ENCODE peak calls at places on chromosomes 11 and 22, in eight cellular contexts. One of them, this sample, is unnamed.

GRCh38 chr11:62552465-62552782 is 5.8 kb upstream of the AHNAK start:
- DNase-seq in WTC11: no peak
- DNase-seq in HCT116: no peak
- DNase-seq in endothelial cell of umbilical vein: no peak
- DNase-seq in SK-N-SH: no peak
- DNase-seq in GM12878: no peak
- DNase-seq in NB4: no peak
- DNase-seq in H1: no peak
- DNase-seq in this sample: no peak

GRCh38 chr11:120065176-120065575 is 72.7 kb downstream of the TRIM29 start:
- DNase-seq in WTC11: no peak
- DNase-seq in HCT116: no peak
- DNase-seq in endothelial cell of umbilical vein: no peak
- DNase-seq in SK-N-SH: no peak
- DNase-seq in GM12878: no peak
- DNase-seq in NB4: no peak
- DNase-seq in H1: no peak
- DNase-seq in this sample: no peak

GRCh38 chr11:77130763-77131513 is 2.9 kb downstream of the MYO7A start:
- DNase-seq in WTC11: no peak
- DNase-seq in HCT116: no peak
- DNase-seq in endothelial cell of umbilical vein: no peak
- DNase-seq in SK-N-SH: peak
- DNase-seq in GM12878: no peak
- DNase-seq in NB4: no peak
- DNase-seq in H1: no peak
- DNase-seq in this sample: no peak

GRCh38 chr11:69010964-69011623 is 2.0 kb downstream of the MRGPRF start:
- DNase-seq in WTC11: peak
- DNase-seq in HCT116: peak
- DNase-seq in endothelial cell of umbilical vein: no peak
- DNase-seq in SK-N-SH: peak
- DNase-seq in GM12878: no peak
- DNase-seq in NB4: peak
- DNase-seq in H1: peak
- DNase-seq in this sample: peak

GRCh38 chr11:103586756-103587155 is 449.7 kb upstream of the DDI1 start:
- DNase-seq in WTC11: no peak
- DNase-seq in HCT116: no peak
- DNase-seq in endothelial cell of umbilical vein: peak
- DNase-seq in SK-N-SH: no peak
- DNase-seq in GM12878: no peak
- DNase-seq in NB4: no peak
- DNase-seq in H1: no peak
- DNase-seq in this sample: no peak

GRCh38 chr11:95456704-95457491 is 225.9 kb upstream of the SESN3 start:
- DNase-seq in WTC11: no peak
- DNase-seq in HCT116: no peak
- DNase-seq in endothelial cell of umbilical vein: no peak
- DNase-seq in SK-N-SH: no peak
- DNase-seq in GM12878: no peak
- DNase-seq in NB4: no peak
- DNase-seq in H1: no peak
- DNase-seq in this sample: no peak

GRCh38 chr11:79415912-79416311 is 24.9 kb downstream of the TENM4 start:
- DNase-seq in WTC11: no peak
- DNase-seq in HCT116: no peak
- DNase-seq in endothelial cell of umbilical vein: no peak
- DNase-seq in SK-N-SH: no peak
- DNase-seq in GM12878: no peak
- DNase-seq in NB4: no peak
- DNase-seq in H1: no peak
- DNase-seq in this sample: no peak

GRCh38 chr11:125433454-125434121 is 62.5 kb downstream of the FEZ1 start:
- DNase-seq in WTC11: peak
- DNase-seq in HCT116: peak
- DNase-seq in endothelial cell of umbilical vein: peak
- DNase-seq in SK-N-SH: peak
- DNase-seq in GM12878: no peak
- DNase-seq in NB4: peak
- DNase-seq in H1: peak
- DNase-seq in this sample: peak

GRCh38 chr11:38759394-38759793 is 2161.4 kb upstream of the RAG2 start:
- DNase-seq in WTC11: no peak
- DNase-seq in HCT116: no peak
- DNase-seq in endothelial cell of umbilical vein: no peak
- DNase-seq in SK-N-SH: no peak
- DNase-seq in GM12878: no peak
- DNase-seq in NB4: no peak
- DNase-seq in H1: no peak
- DNase-seq in this sample: no peak

GRCh38 chr11:131691558-131692041 is 321.2 kb downstream of the NTM start:
- DNase-seq in WTC11: peak
- DNase-seq in HCT116: no peak
- DNase-seq in endothelial cell of umbilical vein: peak
- DNase-seq in SK-N-SH: peak
- DNase-seq in GM12878: no peak
- DNase-seq in NB4: no peak
- DNase-seq in H1: peak
- DNase-seq in this sample: no peak

GRCh38 chr11:1906623-1907423 is 12.7 kb upstream of the TNNT3 start:
- DNase-seq in WTC11: no peak
- DNase-seq in HCT116: no peak
- DNase-seq in endothelial cell of umbilical vein: no peak
- DNase-seq in SK-N-SH: no peak
- DNase-seq in GM12878: no peak
- DNase-seq in NB4: no peak
- DNase-seq in H1: no peak
- DNase-seq in this sample: no peak

GRCh38 chr11:134275534-134276395 is at the start of gene GLB1L3:
- DNase-seq in WTC11: peak
- DNase-seq in HCT116: no peak
- DNase-seq in endothelial cell of umbilical vein: no peak
- DNase-seq in SK-N-SH: peak
- DNase-seq in GM12878: no peak
- DNase-seq in NB4: no peak
- DNase-seq in H1: peak
- DNase-seq in this sample: peak

GRCh38 chr11:12126352-12127019 is 16.1 kb downstream of the MICAL2 start:
- DNase-seq in WTC11: no peak
- DNase-seq in HCT116: no peak
- DNase-seq in endothelial cell of umbilical vein: no peak
- DNase-seq in SK-N-SH: no peak
- DNase-seq in GM12878: no peak
- DNase-seq in NB4: peak
- DNase-seq in H1: no peak
- DNase-seq in this sample: no peak

GRCh38 chr11:74462009-74462408 is 5.3 kb downstream of the KCNE3 start:
- DNase-seq in WTC11: peak
- DNase-seq in HCT116: no peak
- DNase-seq in endothelial cell of umbilical vein: no peak
- DNase-seq in SK-N-SH: no peak
- DNase-seq in GM12878: no peak
- DNase-seq in NB4: peak
- DNase-seq in H1: no peak
- DNase-seq in this sample: no peak

GRCh38 chr11:20112291-20113146 is 47.8 kb downstream of the DBX1 start:
- DNase-seq in WTC11: no peak
- DNase-seq in HCT116: peak
- DNase-seq in endothelial cell of umbilical vein: peak
- DNase-seq in SK-N-SH: peak
- DNase-seq in GM12878: no peak
- DNase-seq in NB4: peak
- DNase-seq in H1: no peak
- DNase-seq in this sample: peak

GRCh38 chr22:29213481-29213880 is 7.8 kb downstream of the EMID1 start:
- DNase-seq in WTC11: no peak
- DNase-seq in HCT116: no peak
- DNase-seq in endothelial cell of umbilical vein: no peak
- DNase-seq in SK-N-SH: peak
- DNase-seq in GM12878: no peak
- DNase-seq in NB4: no peak
- DNase-seq in H1: no peak
- DNase-seq in this sample: no peak

GRCh38 chr11:27882066-27882697 is 181.9 kb upstream of the BDNF start:
- DNase-seq in WTC11: no peak
- DNase-seq in HCT116: peak
- DNase-seq in endothelial cell of umbilical vein: no peak
- DNase-seq in SK-N-SH: no peak
- DNase-seq in GM12878: no peak
- DNase-seq in NB4: no peak
- DNase-seq in H1: no peak
- DNase-seq in this sample: peak

GRCh38 chr11:35253237-35253636 is 114.3 kb downstream of the CD44 start:
- DNase-seq in WTC11: no peak
- DNase-seq in HCT116: no peak
- DNase-seq in endothelial cell of umbilical vein: no peak
- DNase-seq in SK-N-SH: no peak
- DNase-seq in GM12878: no peak
- DNase-seq in NB4: no peak
- DNase-seq in H1: no peak
- DNase-seq in this sample: no peak
- TF ChIP-seq MAX in WTC11: no peak
- TF ChIP-seq MAX in HCT116: no peak
- TF ChIP-seq MAX in endothelial cell of umbilical vein: no peak
- TF ChIP-seq MAX in SK-N-SH: no peak
- TF ChIP-seq MAX in GM12878: no peak
- TF ChIP-seq MAX in NB4: no peak
- TF ChIP-seq MAX in H1: no peak
- TF ChIP-seq MAX in this sample: no peak

DNA sequence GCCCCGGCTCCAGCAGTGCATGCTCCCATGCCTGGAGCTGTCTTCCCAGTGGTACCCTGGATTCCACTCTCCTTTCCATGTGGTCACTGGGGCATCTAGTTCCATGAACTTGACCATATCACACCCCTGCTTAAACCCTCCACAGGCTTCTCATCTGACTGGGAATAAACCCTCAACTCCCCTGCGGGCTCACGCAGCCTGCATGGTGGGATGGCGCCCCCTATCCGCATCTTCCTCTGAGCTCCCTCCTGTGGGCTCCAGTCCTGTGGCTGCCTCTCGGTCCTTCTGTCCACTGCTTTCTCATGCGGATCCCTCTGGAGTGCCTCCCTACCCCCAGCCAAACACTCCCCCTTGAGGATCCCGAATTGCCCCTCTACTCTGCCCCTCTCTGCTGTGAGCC is 41.4 kb upstream of the TTLL12 start:
- DNase-seq in WTC11: peak
- DNase-seq in HCT116: peak
- DNase-seq in endothelial cell of umbilical vein: peak
- DNase-seq in SK-N-SH: peak
- DNase-seq in GM12878: no peak
- DNase-seq in NB4: peak
- DNase-seq in H1: peak
- DNase-seq in this sample: peak
- TF ChIP-seq MAX in WTC11: no peak
- TF ChIP-seq MAX in HCT116: no peak
- TF ChIP-seq MAX in endothelial cell of umbilical vein: no peak
- TF ChIP-seq MAX in SK-N-SH: no peak
- TF ChIP-seq MAX in GM12878: no peak
- TF ChIP-seq MAX in NB4: no peak
- TF ChIP-seq MAX in H1: no peak
- TF ChIP-seq MAX in this sample: no peak

GRCh38 chr22:47167056-47167455 is 404.6 kb downstream of the TBC1D22A start:
- DNase-seq in WTC11: no peak
- DNase-seq in HCT116: no peak
- DNase-seq in endothelial cell of umbilical vein: no peak
- DNase-seq in SK-N-SH: no peak
- DNase-seq in GM12878: no peak
- DNase-seq in NB4: no peak
- DNase-seq in H1: no peak
- DNase-seq in this sample: no peak

GRCh38 chr22:47168441-47168840 is 406.0 kb downstream of the TBC1D22A start:
- DNase-seq in WTC11: peak
- DNase-seq in HCT116: no peak
- DNase-seq in endothelial cell of umbilical vein: no peak
- DNase-seq in SK-N-SH: no peak
- DNase-seq in GM12878: no peak
- DNase-seq in NB4: no peak
- DNase-seq in H1: no peak
- DNase-seq in this sample: no peak

GRCh38 chr22:47171441-47172221 is 409.2 kb downstream of the TBC1D22A start:
- DNase-seq in WTC11: peak
- DNase-seq in HCT116: no peak
- DNase-seq in endothelial cell of umbilical vein: no peak
- DNase-seq in SK-N-SH: no peak
- DNase-seq in GM12878: no peak
- DNase-seq in NB4: no peak
- DNase-seq in H1: no peak
- DNase-seq in this sample: no peak

GRCh38 chr22:47169801-47170140 is 407.3 kb downstream of the TBC1D22A start:
- DNase-seq in WTC11: no peak
- DNase-seq in HCT116: no peak
- DNase-seq in endothelial cell of umbilical vein: no peak
- DNase-seq in SK-N-SH: no peak
- DNase-seq in GM12878: no peak
- DNase-seq in NB4: no peak
- DNase-seq in H1: no peak
- DNase-seq in this sample: no peak

GRCh38 chr22:47168900-47169800 is 406.7 kb downstream of the TBC1D22A start:
- DNase-seq in WTC11: peak
- DNase-seq in HCT116: no peak
- DNase-seq in endothelial cell of umbilical vein: peak
- DNase-seq in SK-N-SH: peak
- DNase-seq in GM12878: no peak
- DNase-seq in NB4: peak
- DNase-seq in H1: peak
- DNase-seq in this sample: peak
- TF ChIP-seq MAX in WTC11: no peak
- TF ChIP-seq MAX in HCT116: no peak
- TF ChIP-seq MAX in endothelial cell of umbilical vein: no peak
- TF ChIP-seq MAX in SK-N-SH: no peak
- TF ChIP-seq MAX in GM12878: no peak
- TF ChIP-seq MAX in NB4: no peak
- TF ChIP-seq MAX in H1: no peak
- TF ChIP-seq MAX in this sample: no peak

GRCh38 chr11:113626736-113627135 is 79.4 kb downstream of the TMPRSS5 start:
- DNase-seq in WTC11: no peak
- DNase-seq in HCT116: no peak
- DNase-seq in endothelial cell of umbilical vein: no peak
- DNase-seq in SK-N-SH: no peak
- DNase-seq in GM12878: no peak
- DNase-seq in NB4: no peak
- DNase-seq in H1: no peak
- DNase-seq in this sample: no peak

GRCh38 chr11:113632981-113633380 is 73.1 kb downstream of the TMPRSS5 start:
- DNase-seq in WTC11: no peak
- DNase-seq in HCT116: no peak
- DNase-seq in endothelial cell of umbilical vein: no peak
- DNase-seq in SK-N-SH: no peak
- DNase-seq in GM12878: no peak
- DNase-seq in NB4: no peak
- DNase-seq in H1: no peak
- DNase-seq in this sample: no peak

GRCh38 chr11:113627297-113627696 is 78.8 kb downstream of the TMPRSS5 start:
- DNase-seq in WTC11: no peak
- DNase-seq in HCT116: no peak
- DNase-seq in endothelial cell of umbilical vein: no peak
- DNase-seq in SK-N-SH: no peak
- DNase-seq in GM12878: no peak
- DNase-seq in NB4: no peak
- DNase-seq in H1: no peak
- DNase-seq in this sample: no peak

GRCh38 chr11:113629562-113629961 is 76.5 kb downstream of the TMPRSS5 start:
- DNase-seq in WTC11: no peak
- DNase-seq in HCT116: no peak
- DNase-seq in endothelial cell of umbilical vein: no peak
- DNase-seq in SK-N-SH: no peak
- DNase-seq in GM12878: no peak
- DNase-seq in NB4: no peak
- DNase-seq in H1: peak
- DNase-seq in this sample: no peak

GRCh38 chr11:113628912-113629311 is 77.2 kb downstream of the TMPRSS5 start:
- DNase-seq in WTC11: peak
- DNase-seq in HCT116: no peak
- DNase-seq in endothelial cell of umbilical vein: no peak
- DNase-seq in SK-N-SH: no peak
- DNase-seq in GM12878: no peak
- DNase-seq in NB4: no peak
- DNase-seq in H1: peak
- DNase-seq in this sample: no peak
- TF ChIP-seq MAX in WTC11: no peak
- TF ChIP-seq MAX in HCT116: no peak
- TF ChIP-seq MAX in endothelial cell of umbilical vein: no peak
- TF ChIP-seq MAX in SK-N-SH: no peak
- TF ChIP-seq MAX in GM12878: no peak
- TF ChIP-seq MAX in NB4: no peak
- TF ChIP-seq MAX in H1: no peak
- TF ChIP-seq MAX in this sample: no peak

This sample was measured in A549.